ENCODE peak calls at places on chromosomes 1 and 21, in four cellular contexts. E, D, J and Z are unnamed samples.

GRCh38 chr1:17306921-17307320 is 1.1 kb upstream of the PADI4 start:
- DNase-seq in J (no peak), E (no peak), D (no peak), Z (peak)

GRCh38 chr1:180901221-180901990 is 11.3 kb upstream of the KIAA1614 start:
- DNase-seq in D (peak), J (no peak), E (no peak), Z (no peak)

GRCh38 chr1:53656062-53656915 is 82.7 kb downstream of the GLIS1 start:
- DNase-seq in J (no peak), D (peak), E (no peak), Z (no peak)

GRCh38 chr21:25578070-25578961 is 29.0 kb downstream of the MRPL39 start:
- DNase-seq in E (no peak), D (no peak), J (no peak), Z (no peak)

GRCh38 chr1:171772312-171772711 is 9.1 kb upstream of the METTL13 start:
- DNase-seq in J (no peak), D (no peak), E (no peak), Z (no peak)

GRCh38 chr1:65813956-65814355 is 21.3 kb downstream of the PDE4B start:
- DNase-seq in E (no peak), J (no peak), D (peak), Z (peak)

GRCh38 chr21:33206771-33207290 is 22.9 kb upstream of the IFNAR2 start:
- DNase-seq in D (no peak), E (no peak), J (no peak), Z (no peak)

GRCh38 chr1:245086389-245086969 is 68.3 kb upstream of the KIF26B start:
- DNase-seq in D (no peak), E (no peak), J (no peak), Z (no peak)

GRCh38 chr1:162855461-162856150 is 5.4 kb downstream of the CCDC190 start:
- DNase-seq in E (no peak), D (no peak), J (no peak), Z (no peak)

GRCh38 chr1:231933711-231934626 is 307.4 kb downstream of the DISC1 start:
- DNase-seq in D (no peak), J (no peak), E (no peak), Z (no peak)

GRCh38 chr1:218366322-218367052 is 21.4 kb downstream of the TGFB2 start:
- DNase-seq in J (no peak), D (no peak), E (no peak), Z (peak)

GRCh38 chr1:12433323-12434053 is 184.5 kb downstream of the DHRS3 start:
- DNase-seq in E (peak), J (peak), D (peak), Z (no peak)

GRCh38 chr1:244028701-244029100 is 22.4 kb upstream of the ZBTB18 start:
- DNase-seq in J (no peak), D (no peak), E (no peak), Z (peak)

GRCh38 chr1:244030481-244031040 is 20.5 kb upstream of the ZBTB18 start:
- DNase-seq in D (no peak), E (no peak), J (no peak), Z (no peak)

GRCh38 chr1:244022859-244023258 is 28.2 kb upstream of the ZBTB18 start:
- DNase-seq in D (no peak), J (no peak), E (no peak), Z (no peak)

GRCh38 chr1:244029137-244029536 is 21.9 kb upstream of the ZBTB18 start:
- DNase-seq in D (no peak), J (no peak), E (no peak), Z (no peak)

DNA sequence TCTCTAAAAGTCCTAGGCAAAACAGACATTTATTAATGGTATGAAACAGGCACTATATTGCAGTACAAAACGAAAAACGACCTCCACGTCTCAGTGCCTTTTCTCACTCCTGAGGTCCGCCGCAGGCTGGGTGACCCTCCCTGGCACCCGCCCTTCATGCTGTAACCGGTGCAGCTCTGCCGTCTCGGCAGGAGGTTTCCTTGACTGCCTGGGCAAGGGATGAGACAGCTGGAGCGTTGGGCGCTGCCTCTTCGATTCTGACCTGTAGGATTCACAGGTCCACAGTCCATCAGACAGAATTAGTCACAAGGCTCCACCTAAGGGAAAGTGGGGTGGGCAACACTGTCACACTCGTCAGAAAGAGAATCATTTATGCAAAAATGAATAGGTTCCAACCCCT is 23.6 kb upstream of the ZBTB18 start:
- DNase-seq in D (no peak), E (no peak), J (no peak), Z (no peak)
- TF ChIP-seq JUND in D (no peak), E (no peak), J (no peak), Z (no peak)

GRCh38 chr1:86774305-86775304 is 70.2 kb downstream of the SH3GLB1 start:
- DNase-seq in E (peak), J (peak), D (no peak), Z (no peak)
- TF ChIP-seq JUND in E (peak), J (peak), D (peak), Z (no peak)

DNA sequence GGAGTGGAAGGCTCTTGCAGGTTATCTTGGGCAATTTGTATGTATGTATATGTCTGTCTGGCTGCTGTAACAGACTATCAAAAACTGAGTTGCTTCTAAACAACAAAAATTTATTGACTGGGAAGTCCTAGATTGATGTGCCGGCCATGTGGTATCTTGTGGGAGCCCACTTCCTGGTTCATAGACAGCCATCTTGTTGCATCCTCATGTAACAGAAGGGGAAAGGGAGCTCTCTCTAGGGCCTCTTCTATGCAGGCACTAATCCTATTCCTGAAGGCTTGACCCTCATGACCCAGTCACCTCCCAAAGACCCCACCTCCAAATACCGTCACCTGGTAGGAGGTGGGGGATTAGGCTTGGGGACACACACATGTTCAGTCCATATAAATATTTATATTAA is 9.2 kb downstream of the GIPC2 start:
- DNase-seq in J (no peak), E (no peak), D (no peak), Z (no peak)
- TF ChIP-seq JUND in J (no peak), E (no peak), D (no peak), Z (no peak)

GRCh38 chr1:160971618-160972056 is 17.0 kb upstream of the ITLN2 start:
- DNase-seq in D (no peak), E (no peak), J (no peak), Z (no peak)
- TF ChIP-seq JUND in D (no peak), E (no peak), J (no peak), Z (no peak)

GRCh38 chr1:1857096-1857703 is 33.7 kb downstream of the GNB1 start:
- DNase-seq in E (no peak), D (no peak), J (no peak), Z (no peak)
- TF ChIP-seq JUND in E (no peak), D (no peak), J (no peak), Z (no peak)

DNA sequence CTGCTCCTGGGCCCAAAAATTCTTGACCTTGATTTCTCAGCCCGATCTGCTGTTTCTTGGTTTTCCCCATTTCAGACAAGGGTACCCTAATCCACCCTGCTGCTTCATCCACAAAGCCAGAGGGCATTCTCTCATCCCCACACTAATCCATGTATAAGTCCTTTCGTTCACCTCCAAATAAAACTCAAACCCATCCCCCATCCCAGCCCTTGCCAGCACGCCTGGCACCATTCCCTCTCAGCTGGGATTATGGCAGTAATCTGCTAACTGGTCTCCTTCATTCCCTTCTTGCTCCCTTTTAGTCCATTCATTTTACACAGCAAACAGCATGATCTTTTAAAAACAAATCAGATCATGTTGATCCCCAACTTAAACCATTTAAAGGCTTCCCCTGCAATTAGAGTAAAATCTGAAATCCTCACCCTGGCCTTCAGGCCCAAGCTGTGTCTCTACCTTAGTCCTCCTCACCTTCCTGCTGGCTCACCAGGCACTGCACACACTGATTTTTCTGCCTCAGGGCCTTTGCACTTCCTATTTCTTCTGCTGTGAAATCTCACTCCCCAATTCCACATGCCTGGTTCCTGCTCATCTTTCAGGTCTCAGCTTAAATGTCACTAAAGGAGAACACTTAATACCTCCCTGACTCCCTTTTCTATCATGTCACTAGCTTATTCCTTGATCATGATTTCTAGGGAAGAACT is 12.2 kb upstream of the TRNP1 start:
- DNase-seq in J (no peak), D (no peak), E (no peak), Z (no peak)
- TF ChIP-seq JUND in J (no peak), D (no peak), E (no peak), Z (no peak)

GRCh38 chr1:70331962-70332361 is 22.6 kb downstream of the ANKRD13C start:
- DNase-seq in E (no peak), J (no peak), D (no peak), Z (no peak)
- TF ChIP-seq JUND in E (no peak), J (no peak), D (no peak), Z (no peak)

DNA sequence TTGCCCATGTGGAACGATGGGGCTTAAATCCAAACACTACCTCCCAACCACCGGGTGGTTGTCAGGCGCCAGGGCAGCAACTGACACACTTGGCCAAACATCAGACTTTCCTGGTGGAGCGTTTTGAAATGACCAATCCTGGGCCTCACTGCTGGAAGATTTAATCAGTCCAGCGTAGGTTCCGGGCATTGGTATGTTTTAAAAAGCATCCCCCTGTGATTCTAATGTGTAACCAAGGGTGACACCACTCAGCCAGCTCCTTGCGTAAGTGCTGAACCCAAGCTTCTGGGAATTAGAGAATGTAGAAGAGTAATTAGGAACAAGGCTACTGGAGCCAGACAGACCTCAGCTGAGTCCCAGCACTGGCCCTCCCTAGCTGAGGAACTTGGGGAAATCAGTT is 44.8 kb upstream of the KAZN start:
- DNase-seq in D (no peak), J (no peak), E (no peak), Z (no peak)
- TF ChIP-seq JUND in D (no peak), J (no peak), E (no peak), Z (no peak)